ENCODE peak calls at places on chromosome 2, in seven cellular contexts. T is H1, B is IMR-90, L is mesendoderm, V is mesenchymal stem cell, S is H9, N is trophoblast cell. M is an unnamed sample.
A peak's percentile ranks its signal among the peaks of the same experiment; 100 is the strongest.

GRCh38 chr2:56580242-56580641 is 396.5 kb downstream of the CCDC85A start:
- DNase-seq in N (peak; percentile 73), S (no peak), T (no peak), V (peak; percentile 39), B (peak; percentile 19), L (no peak), M (no peak)

GRCh38 chr2:10043906-10044601 is 704 bp downstream of the KLF11 start:
- DNase-seq in L (peak; percentile 94), N (peak; percentile 98), S (peak; percentile 95), V (peak; percentile 91), T (no peak), B (peak; percentile 86), M (peak; percentile 59)

GRCh38 chr2:109615637-109616144 is 1.5 kb downstream of the SOWAHC start:
- DNase-seq in L (peak; percentile 83), N (peak; percentile 33), S (peak; percentile 53), V (peak; percentile 35), T (no peak), B (no peak), M (no peak)

GRCh38 chr2:216918088-216918680 is 58.3 kb upstream of the TNP1 start:
- DNase-seq in L (no peak), S (no peak), N (no peak), T (no peak), B (peak; percentile 90), V (peak; percentile 41), M (no peak)

GRCh38 chr2:29216609-29216909 is 101.3 kb downstream of the CLIP4 start:
- DNase-seq in B (no peak), V (no peak), T (no peak), N (no peak), L (no peak), S (no peak), M (no peak)

GRCh38 chr2:113973856-113974255 is 84.0 kb downstream of the ACTR3 start:
- DNase-seq in N (no peak), T (no peak), S (no peak), L (no peak), B (no peak), V (no peak), M (no peak)

GRCh38 chr2:165505514-165505913 is 36.0 kb downstream of the CSRNP3 start:
- DNase-seq in S (no peak), T (no peak), V (no peak), N (no peak), L (no peak), B (no peak), M (no peak)

GRCh38 chr2:233841183-233841582 is 13.2 kb downstream of the HJURP start:
- DNase-seq in L (no peak), V (no peak), T (no peak), N (no peak), S (no peak), B (no peak), M (no peak)

GRCh38 chr2:232523682-232524597 is 2.0 kb upstream of the CHRND start:
- DNase-seq in S (peak; percentile 88), L (peak; percentile 88), T (peak; percentile 67), B (peak; percentile 5), N (peak; percentile 13), V (peak; percentile 35), M (peak; percentile 75)

GRCh38 chr2:20410556-20411277 is 36.2 kb upstream of the RHOB start:
- DNase-seq in V (no peak), L (no peak), S (no peak), T (no peak), N (no peak), B (no peak), M (no peak)

GRCh38 chr2:239148495-239149200 is 252.2 kb downstream of the HDAC4 start:
- DNase-seq in S (no peak), B (no peak), T (no peak), L (no peak), V (no peak), N (no peak), M (no peak)

GRCh38 chr2:233838726-233839446 is 15.4 kb downstream of the HJURP start:
- DNase-seq in T (no peak), N (no peak), S (no peak), L (no peak), V (no peak), B (no peak), M (no peak)

GRCh38 chr2:235493775-235494715 is at the start of gene AGAP1:
- DNase-seq in N (peak; percentile 82), V (peak; percentile 86), T (peak; percentile 56), L (peak; percentile 91), B (peak; percentile 80), S (peak; percentile 88), M (peak; percentile 86)

GRCh38 chr2:39837856-39838453 is 58.9 kb upstream of the THUMPD2 start:
- DNase-seq in L (peak; percentile 72), V (peak; percentile 53), B (peak; percentile 42), S (peak; percentile 65), T (no peak), N (peak; percentile 76), M (no peak)

GRCh38 chr2:2619995-2620394 is 288.9 kb upstream of the MYT1L start:
- DNase-seq in T (no peak), V (no peak), N (no peak), L (no peak), S (no peak), B (no peak), M (no peak)

GRCh38 chr2:238771193-238771592 is 76.7 kb upstream of the TWIST2 start:
- DNase-seq in N (no peak), V (no peak), S (peak; percentile 54), B (peak; percentile 28), T (no peak), L (peak; percentile 67), M (no peak)

GRCh38 chr2:70190086-70190412 is 770 bp downstream of the C2orf42 start:
- DNase-seq in N (no peak), T (no peak), B (peak; percentile 33), S (no peak), V (no peak), L (peak; percentile 55), M (no peak)

GRCh38 chr2:54208364-54209240 is 47.4 kb downstream of the TSPYL6 start:
- DNase-seq in L (no peak), T (no peak), S (no peak), V (peak; percentile 49), B (peak; percentile 71), N (no peak), M (no peak)

GRCh38 chr2:16487686-16488085 is 177.9 kb downstream of the CYRIA start:
- DNase-seq in T (no peak), N (peak; percentile 37), L (peak; percentile 48), B (peak; percentile 13), V (peak; percentile 26), S (no peak), M (no peak)

GRCh38 chr2:241154915-241155314 is 4.6 kb downstream of the PPP1R7 start:
- DNase-seq in N (no peak), B (peak; percentile 77), T (no peak), V (no peak), L (no peak), S (no peak), M (no peak)

GRCh38 chr2:200127852-200128251 is 172.5 kb downstream of the MAIP1 start:
- DNase-seq in L (no peak), T (no peak), S (no peak), B (peak; percentile 67), N (peak; percentile 78), V (peak; percentile 18), M (no peak)

DNA sequence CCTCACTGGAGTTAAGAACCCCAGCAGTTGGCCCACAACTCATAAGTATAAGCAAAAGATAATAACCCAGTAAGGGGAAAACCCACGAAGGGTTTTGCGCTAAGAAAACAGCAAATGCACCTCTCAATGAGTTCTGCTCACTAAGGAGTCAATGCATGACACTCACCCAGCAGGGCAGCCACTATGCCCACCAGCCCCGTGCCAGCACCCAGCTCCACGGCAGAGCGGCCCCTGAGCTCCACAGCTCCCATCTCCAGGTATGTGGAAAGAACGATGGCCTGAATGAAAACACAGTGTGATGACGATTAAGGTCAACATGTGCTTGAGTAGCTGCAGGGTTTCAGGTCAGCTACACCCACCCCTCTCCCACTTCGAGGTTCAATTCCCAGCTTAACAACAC is 3.6 kb downstream of the METTL21A start:
- DNase-seq in T (no peak), V (no peak), L (no peak), S (no peak), B (no peak), N (no peak), M (no peak)
- H2AK5ac ChIP-seq in T (no peak overlapping the region), V (peak overlapping the region; percentile 39), L (no peak overlapping the region), S (no peak overlapping the region), B (peak overlapping the region; percentile 6), N (no peak overlapping the region), M (no peak overlapping the region)

GRCh38 chr2:227939271-227940027 is 68.0 kb downstream of the DAW1 start:
- DNase-seq in B (peak; percentile 15), L (peak; percentile 71), N (peak; percentile 69), S (peak; percentile 64), V (peak; percentile 13), T (peak; percentile 25), M (peak; percentile 67)
- H3K4ac ChIP-seq in B (no peak overlapping the region), L (no peak overlapping the region), N (no peak overlapping the region), S (no peak overlapping the region), V (no peak overlapping the region), T (no peak overlapping the region), M (no peak overlapping the region)

GRCh38 chr2:102074167-102074778 is 68.3 kb upstream of the IL1R1 start:
- DNase-seq in S (no peak), V (no peak), N (no peak), B (no peak), T (no peak), L (peak; percentile 19), M (no peak)
- H2BK5ac ChIP-seq in S (no peak overlapping the region), V (no peak overlapping the region), N (no peak overlapping the region), B (no peak overlapping the region), T (no peak overlapping the region), L (no peak overlapping the region), M (no peak overlapping the region)

GRCh38 chr2:173649527-173650219 is 295.0 kb downstream of the CDCA7 start:
- DNase-seq in S (no peak), L (no peak), T (no peak), N (no peak), V (no peak), B (no peak), M (no peak)
- H2AK5ac ChIP-seq in S (no peak overlapping the region), L (no peak overlapping the region), T (no peak overlapping the region), N (no peak overlapping the region), V (no peak overlapping the region), B (peak overlapping the region; percentile 28), M (no peak overlapping the region)

DNA sequence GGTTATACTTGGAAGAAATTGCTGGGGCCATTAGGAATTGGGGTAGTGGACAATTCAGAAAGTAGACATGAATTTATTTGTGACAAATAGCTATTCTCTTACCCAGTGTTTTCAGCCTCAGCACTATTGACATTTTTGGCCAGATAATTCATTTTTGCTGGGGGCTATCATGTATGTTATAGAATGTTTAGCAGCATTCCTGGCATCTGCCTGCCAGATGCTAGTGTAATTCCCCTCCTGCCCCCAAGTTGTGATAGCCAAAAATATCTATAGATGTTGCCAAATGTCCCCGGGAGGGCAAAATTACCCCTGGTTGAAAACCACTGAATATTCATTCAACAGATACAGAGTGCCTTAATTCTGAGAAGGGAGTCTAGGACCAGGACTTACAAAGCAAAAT is 183.6 kb downstream of the BABAM2 start:
- DNase-seq in S (no peak), V (no peak), B (no peak), T (no peak), L (no peak), N (no peak), M (no peak)
- H3K4ac ChIP-seq in S (no peak overlapping the region), V (no peak overlapping the region), B (no peak overlapping the region), T (no peak overlapping the region), L (no peak overlapping the region), N (no peak overlapping the region), M (no peak overlapping the region)